ENCODE peak calls at places on chromosomes 13 and 19, in five cellular contexts. E is NCI-H1105, D is iPS DF 6.9, L is ecto neural progenitor cell, A is RPMI8226. N is an unnamed sample.
A peak's percentile ranks its signal among the peaks of the same experiment; 100 is the strongest.

GRCh38 chr13:41596190-41596589 is 138.8 kb downstream of the RGCC start:
- DNase-seq in A (no peak), E (no peak), L (no peak), D (no peak), N (no peak)

GRCh38 chr19:18290250-18291018 is 9.0 kb upstream of the JUND start:
- DNase-seq in L (no peak), D (no peak), A (no peak), E (no peak), N (no peak)

GRCh38 chr13:113483504-113484287 is 6.8 kb downstream of the DCUN1D2 start:
- DNase-seq in E (no peak), L (no peak), D (no peak), A (no peak), N (no peak)

GRCh38 chr19:3389876-3390361 is 23.5 kb downstream of the NFIC start:
- DNase-seq in E (peak; percentile 86), A (no peak), L (no peak), D (no peak), N (peak; percentile 18)

GRCh38 chr19:4338441-4339350 is at the start of gene STAP2:
- DNase-seq in A (peak; percentile 36), L (no peak), E (no peak), D (no peak), N (no peak)

GRCh38 chr19:39937094-39937493 is 2.7 kb upstream of the FCGBP start:
- DNase-seq in D (no peak), A (no peak), L (no peak), E (no peak), N (no peak)

GRCh38 chr19:38386968-38387549 is 775 bp downstream of the GGN start:
- DNase-seq in D (no peak), E (no peak), A (no peak), L (peak; percentile 61), N (no peak)

GRCh38 chr13:113805431-113806103 is 46.5 kb downstream of the TMEM255B start:
- DNase-seq in A (no peak), E (no peak), L (no peak), D (no peak), N (no peak)

GRCh38 chr13:23718916-23719470 is 148.8 kb downstream of the TNFRSF19 start:
- DNase-seq in D (no peak), A (no peak), L (no peak), E (no peak), N (peak; percentile 39)

GRCh38 chr19:46546194-46546896 is 50.7 kb upstream of the PNMA8B start:
- DNase-seq in D (no peak), E (no peak), A (peak; percentile 51), L (peak; percentile 67), N (peak; percentile 12)

GRCh38 chr19:10936661-10937084 is 8.1 kb downstream of the TIMM29 start:
- DNase-seq in A (peak; percentile 78), D (peak; percentile 83), L (peak; percentile 75), E (peak; percentile 83), N (peak; percentile 90)

GRCh38 chr13:47679391-47679790 is 321.7 kb downstream of the SUCLA2 start:
- DNase-seq in L (no peak), D (no peak), A (no peak), E (no peak), N (no peak)

GRCh38 chr13:75256922-75257321 is 225.0 kb downstream of the TBC1D4 start:
- DNase-seq in L (no peak), A (peak; percentile 38), D (no peak), E (no peak), N (no peak)

GRCh38 chr13:43128504-43128929 is 105.1 kb downstream of the DNAJC15 start:
- DNase-seq in L (no peak), D (no peak), E (no peak), A (no peak), N (no peak)

GRCh38 chr19:2289714-2290435 is 7.9 kb upstream of the PEAK3 start:
- DNase-seq in A (peak; percentile 90), L (no peak), E (no peak), D (no peak), N (peak; percentile 52)

GRCh38 chr19:44777715-44778347 is at the start of gene CBLC:
- DNase-seq in L (peak; percentile 77), E (no peak), A (no peak), D (no peak), N (peak; percentile 98)

GRCh38 chr19:16268676-16269319 is 55.8 kb upstream of the KLF2 start:
- DNase-seq in E (no peak), D (no peak), A (no peak), L (no peak), N (no peak)

GRCh38 chr13:40539954-40540706 is 126.3 kb downstream of the FOXO1 start:
- DNase-seq in A (no peak), L (no peak), D (peak; percentile 29), E (no peak), N (no peak)

GRCh38 chr13:102903659-102904407 is 58.0 kb downstream of the ERCC5 start:
- DNase-seq in L (no peak), A (no peak), D (peak; percentile 2), E (no peak), N (no peak)

GRCh38 chr13:103694033-103694432 is 627.8 kb upstream of the SLC10A2 start:
- DNase-seq in D (peak; percentile 25), A (peak; percentile 8), E (no peak), L (no peak), N (peak; percentile 80)

GRCh38 chr19:8965887-8966286 is 44.3 kb downstream of the MUC16 start:
- DNase-seq in D (no peak), A (peak; percentile 12), L (no peak), E (no peak), N (no peak)

GRCh38 chr13:39820606-39821005 is 165.1 kb downstream of the COG6 start:
- DNase-seq in D (no peak), L (no peak), A (no peak), E (no peak), N (no peak)

GRCh38 chr19:58563034-58563573 is 4.7 kb upstream of the UBE2M start:
- DNase-seq in A (peak; percentile 25), E (no peak), L (no peak), D (no peak), N (no peak)

GRCh38 chr19:15748239-15748638 is 10.5 kb downstream of the OR10H3 start:
- DNase-seq in E (no peak), L (no peak), D (no peak), A (no peak), N (no peak)

GRCh38 chr13:111458739-111459138 is 138.3 kb downstream of the TEX29 start:
- DNase-seq in D (no peak), A (no peak), L (no peak), E (no peak), N (no peak)

GRCh38 chr19:30070970-30071632 is 129.1 kb downstream of the URI1 start:
- DNase-seq in D (no peak), A (no peak), E (peak; percentile 71), L (peak; percentile 39), N (no peak)

GRCh38 chr13:50131998-50132936 is 117.0 kb downstream of the KCNRG start:
- DNase-seq in A (no peak), E (no peak), D (no peak), L (peak; percentile 51), N (no peak)

GRCh38 chr19:37948362-37948761 is 41.4 kb downstream of the SIPA1L3 start:
- DNase-seq in A (no peak), L (no peak), D (no peak), E (no peak), N (no peak)

GRCh38 chr13:44012910-44013309 is 133.2 kb downstream of the LACC1 start:
- DNase-seq in L (no peak), E (no peak), A (no peak), D (no peak), N (no peak)

GRCh38 chr13:50387124-50387581 is 371.9 kb downstream of the KCNRG start:
- DNase-seq in D (no peak), A (peak; percentile 69), E (peak; percentile 47), L (peak; percentile 69), N (peak; percentile 89)

GRCh38 chr13:47455581-47455980 is 545.5 kb downstream of the SUCLA2 start:
- DNase-seq in L (no peak), E (no peak), A (no peak), D (no peak), N (no peak)